ENCODE peak calls at places on chromosomes 1 and 21, in ten cellular contexts. F is B cell, J is foreskin fibroblast, O is cardiac fibroblast, U is uterus, C is WERI-Rb-1, H is OCI-LY7, D is tibial artery, X is WTC11, K is ascending aorta. Z is an unnamed sample.

GRCh38 chr1:163163861-163164582 is 38.7 kb downstream of the RGS5 start:
- DNase-seq in O (peak), H (no peak), U (no peak), F (no peak), X (no peak), C (no peak), K (no peak), D (no peak), J (peak), Z (no peak)

GRCh38 chr1:24385160-24385939 is 28.2 kb downstream of the STPG1 start:
- DNase-seq in O (peak), C (peak), X (peak), F (no peak), J (no peak), K (no peak), H (peak), U (no peak), D (no peak), Z (no peak)

GRCh38 chr1:160884579-160884978 is 401 bp downstream of the ITLN1 start:
- DNase-seq in D (no peak), J (no peak), F (no peak), C (no peak), K (no peak), H (peak), O (no peak), U (no peak), X (no peak), Z (no peak)

GRCh38 chr21:42520628-42521253 is 7.1 kb downstream of the SLC37A1 start:
- DNase-seq in D (peak), K (no peak), O (no peak), F (no peak), X (peak), H (no peak), U (no peak), C (no peak), J (no peak), Z (no peak)

GRCh38 chr1:27650527-27651175 is 15.7 kb upstream of the FGR start:
- DNase-seq in X (no peak), H (no peak), D (no peak), C (no peak), K (no peak), J (no peak), F (no peak), O (peak), U (no peak), Z (no peak)

GRCh38 chr1:1119272-1119890 is 3.5 kb upstream of the C1orf159 start:
- DNase-seq in J (no peak), C (peak), H (no peak), F (no peak), X (no peak), D (peak), K (no peak), O (no peak), U (no peak), Z (no peak)

GRCh38 chr1:192846950-192847349 is 38.1 kb downstream of the RGS2 start:
- DNase-seq in F (no peak), X (no peak), O (no peak), D (no peak), H (no peak), J (peak), K (no peak), U (no peak), C (no peak), Z (no peak)

GRCh38 chr1:228365321-228366061 is 41.1 kb downstream of the TRIM11 start:
- DNase-seq in D (peak), U (peak), C (peak), K (no peak), J (no peak), O (no peak), H (no peak), X (peak), F (no peak), Z (no peak)

GRCh38 chr1:57156907-57157306 is 191.1 kb upstream of the C8B start:
- DNase-seq in J (no peak), F (no peak), X (no peak), K (no peak), D (no peak), H (no peak), O (no peak), U (no peak), C (no peak), Z (no peak)

GRCh38 chr1:41313661-41314131 is 47.5 kb upstream of the FOXO6 start:
- DNase-seq in O (peak), X (peak), K (no peak), H (peak), D (no peak), C (peak), U (no peak), J (no peak), F (peak), Z (no peak)

GRCh38 chr1:85314726-85315125 is 38.3 kb upstream of the BCL10 start:
- DNase-seq in H (no peak), J (peak), K (no peak), U (no peak), D (no peak), C (no peak), X (no peak), F (no peak), O (peak), Z (no peak)

GRCh38 chr1:94658221-94658620 is 116.7 kb upstream of the F3 start:
- DNase-seq in H (no peak), D (no peak), F (no peak), K (no peak), X (no peak), C (no peak), J (peak), U (no peak), O (peak), Z (no peak)

GRCh38 chr1:179516976-179517705 is 58.6 kb downstream of the NPHS2 start:
- DNase-seq in H (no peak), F (no peak), U (no peak), J (no peak), K (no peak), X (no peak), C (no peak), O (no peak), D (no peak), Z (no peak)

GRCh38 chr1:98260421-98260820 is 339.6 kb upstream of the DPYD start:
- DNase-seq in X (no peak), J (no peak), C (no peak), K (no peak), O (no peak), H (no peak), U (no peak), D (no peak), F (no peak), Z (no peak)

GRCh38 chr1:160400646-160401486 is 502 bp downstream of the VANGL2 start:
- DNase-seq in K (no peak), C (peak), U (peak), D (no peak), O (no peak), J (no peak), X (peak), F (peak), H (peak), Z (no peak)

GRCh38 chr21:27021046-27021445 is 54.2 kb upstream of the ADAMTS5 start:
- DNase-seq in H (no peak), D (no peak), F (no peak), X (no peak), O (no peak), K (no peak), J (no peak), C (no peak), U (no peak), Z (no peak)

GRCh38 chr1:89594096-89594740 is 38.7 kb upstream of the LRRC8C start:
- DNase-seq in D (no peak), X (no peak), J (no peak), F (no peak), U (no peak), H (no peak), C (no peak), K (no peak), O (peak), Z (no peak)

GRCh38 chr1:150021191-150021688 is 10.7 kb upstream of the OTUD7B start:
- DNase-seq in X (no peak), U (no peak), O (no peak), D (no peak), J (peak), F (no peak), C (no peak), K (no peak), H (no peak), Z (no peak)

GRCh38 chr1:22320703-22321344 is 130.8 kb upstream of the ZBTB40 start:
- DNase-seq in J (no peak), D (no peak), K (no peak), O (no peak), F (no peak), U (no peak), H (no peak), X (no peak), C (no peak), Z (no peak)

GRCh38 chr1:3453203-3453761 is 1.2 kb upstream of the ARHGEF16 start:
- DNase-seq in C (peak), K (no peak), O (peak), X (peak), D (peak), J (peak), H (peak), F (peak), U (peak), Z (peak)

GRCh38 chr1:6019166-6019845 is 26.4 kb upstream of the KCNAB2 start:
- DNase-seq in U (no peak), J (no peak), K (no peak), C (no peak), X (no peak), H (no peak), F (no peak), O (no peak), D (no peak), Z (no peak)

GRCh38 chr1:45979074-45979777 is 153.2 kb downstream of the PIK3R3 start:
- DNase-seq in D (no peak), K (no peak), C (no peak), X (no peak), O (peak), F (no peak), H (no peak), J (peak), U (no peak), Z (no peak)

DNA sequence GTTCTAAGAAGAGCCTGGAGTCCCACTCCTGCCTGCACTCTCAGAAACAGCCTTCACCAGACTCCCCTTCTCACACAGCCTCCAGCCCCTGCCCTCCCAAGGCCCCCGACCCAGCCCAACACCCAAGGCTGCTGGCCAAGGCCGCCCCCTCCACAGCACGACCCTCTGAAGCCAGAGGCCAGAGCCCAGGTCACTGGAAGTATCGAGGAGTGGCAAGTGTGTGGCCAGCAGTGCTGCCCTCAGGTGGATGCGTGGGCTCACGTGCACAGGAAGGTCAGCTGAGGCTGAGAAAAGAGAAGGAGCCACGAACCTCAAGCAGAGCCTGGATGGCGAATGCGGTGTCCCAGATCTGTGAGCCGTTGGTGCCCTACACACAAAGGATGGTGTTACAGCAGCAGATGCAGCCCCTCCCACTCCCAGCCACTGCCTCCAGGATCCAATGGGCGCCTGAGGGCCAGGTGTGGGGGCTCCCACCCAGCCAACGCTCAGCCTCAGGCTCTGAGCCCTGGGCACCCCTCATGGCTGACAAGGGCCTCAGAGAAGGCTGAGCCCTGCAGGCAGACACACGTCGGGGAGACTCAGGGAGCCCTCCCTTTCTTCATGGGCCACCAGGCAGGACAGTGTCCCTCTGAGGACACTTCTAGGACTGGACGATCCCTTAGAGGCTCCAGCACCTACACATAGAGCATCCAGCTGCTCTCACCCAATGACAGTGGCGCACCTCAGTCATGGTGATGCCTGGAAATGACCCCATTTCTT is 18.0 kb downstream of the LSS start:
- DNase-seq in H (no peak), X (peak), D (peak), K (no peak), F (no peak), U (no peak), J (no peak), O (no peak), C (no peak), Z (peak)
- TF ChIP-seq CTCF in H (no peak), X (no peak), D (no peak), K (no peak), F (no peak), U (no peak), J (no peak), O (no peak), C (peak), Z (no peak)

DNA sequence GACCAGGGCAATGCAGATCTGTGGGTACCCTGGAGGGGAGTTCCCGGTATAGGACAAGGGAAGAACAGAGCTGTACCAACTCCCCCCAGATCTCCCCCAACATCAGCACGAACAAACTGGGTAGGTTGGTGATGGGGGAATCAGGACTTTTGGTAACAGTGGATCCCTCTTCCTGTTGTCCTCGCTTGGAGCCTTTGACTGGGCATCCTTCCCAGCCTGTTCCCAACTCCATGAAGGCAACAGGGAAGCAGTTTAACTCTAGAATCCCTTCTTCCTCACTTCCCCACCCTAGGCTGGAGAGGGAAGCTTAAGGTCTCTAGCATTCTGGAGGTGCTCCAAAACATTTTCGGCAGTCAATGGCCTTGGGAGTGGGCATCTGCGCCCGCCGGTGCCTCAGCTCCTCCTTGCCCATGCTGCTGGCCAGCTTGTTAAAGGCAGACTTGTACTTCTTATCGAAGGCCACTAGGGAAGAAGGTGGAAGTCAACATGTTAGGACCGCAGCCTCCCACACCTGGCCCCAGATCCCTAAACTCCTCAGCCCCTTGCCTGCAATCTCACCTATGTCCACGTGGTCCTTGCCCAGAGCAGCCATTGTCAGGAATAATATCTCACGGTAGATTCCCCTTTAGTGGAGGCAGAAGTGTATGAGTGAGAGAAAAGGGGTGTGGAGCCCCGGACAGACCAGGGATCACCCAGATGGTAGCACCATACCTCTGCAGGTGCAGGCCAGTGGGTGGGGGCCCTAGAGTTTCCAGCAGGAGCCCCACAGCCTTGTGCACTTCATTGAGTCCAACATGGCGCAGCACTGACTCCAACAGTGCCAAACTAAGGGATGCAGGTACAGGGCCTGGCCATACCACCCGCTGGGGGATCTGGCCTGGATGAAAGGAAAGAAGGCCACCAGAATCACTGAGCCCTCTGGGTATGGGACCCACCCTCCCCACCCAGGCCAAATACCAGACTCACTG is 7.5 kb upstream of the GATAD2B start:
- DNase-seq in K (no peak), C (no peak), J (no peak), O (no peak), X (no peak), F (no peak), U (peak), D (peak), H (no peak), Z (no peak)
- TF ChIP-seq CTCF in K (no peak), C (peak), J (no peak), O (no peak), X (no peak), F (no peak), U (no peak), D (no peak), H (peak), Z (no peak)

DNA sequence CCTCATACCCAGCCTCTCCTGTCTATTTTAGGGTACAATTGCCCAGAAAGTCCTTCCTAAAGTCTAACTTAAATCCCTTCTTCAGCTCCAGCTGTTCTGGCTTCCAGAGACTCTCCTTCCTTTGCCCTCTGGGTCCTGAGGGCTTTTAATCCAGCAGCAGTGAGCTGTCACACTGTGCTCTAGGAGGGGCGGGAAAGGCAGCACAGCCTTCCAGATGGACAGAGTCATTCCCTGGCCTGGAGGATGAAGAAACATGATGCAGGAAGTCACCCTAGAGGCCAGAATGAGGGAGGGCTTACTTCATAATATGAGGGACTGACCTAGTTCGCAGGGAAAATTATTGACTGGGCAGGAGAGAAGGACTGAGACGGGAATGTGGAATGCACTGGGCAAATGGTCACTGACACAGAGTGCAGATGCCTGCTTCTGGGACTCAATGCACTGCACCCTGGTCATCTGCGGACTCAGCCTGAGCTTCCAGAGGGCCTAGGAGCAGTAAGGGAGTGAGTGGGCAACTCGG is 1.3 kb downstream of the SH2D2A start:
- DNase-seq in K (no peak), D (peak), H (no peak), C (peak), X (no peak), O (peak), J (peak), U (peak), F (no peak), Z (no peak)
- TF ChIP-seq CTCF in K (no peak), D (no peak), H (no peak), C (peak), X (no peak), O (no peak), J (peak), U (no peak), F (no peak), Z (no peak)

DNA sequence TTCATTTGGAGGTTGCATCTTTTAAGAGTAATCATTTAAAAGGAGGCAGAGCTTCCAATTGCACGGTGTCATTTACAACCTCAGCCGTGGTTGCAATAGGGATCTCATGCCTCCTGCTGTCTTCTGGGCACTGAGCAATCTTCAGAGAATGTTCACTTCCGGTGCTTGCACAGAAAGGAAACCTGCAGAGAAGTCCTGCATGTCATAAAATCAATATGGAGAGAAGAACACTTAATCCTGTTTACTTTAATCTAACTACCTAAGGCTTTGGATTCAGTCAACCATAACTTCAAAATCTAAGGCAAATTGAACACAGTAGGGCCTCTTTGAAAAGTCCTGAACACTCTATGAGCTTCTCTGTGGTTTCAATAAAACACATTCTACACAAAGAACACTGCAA is 11.3 kb upstream of the MAP10 start:
- DNase-seq in U (no peak), X (no peak), C (peak), D (no peak), H (no peak), F (no peak), J (peak), O (peak), K (no peak), Z (no peak)
- TF ChIP-seq CTCF in U (no peak), X (no peak), C (peak), D (no peak), H (no peak), F (no peak), J (peak), O (no peak), K (no peak), Z (no peak)

Z was measured in omental fat pad.